ENCODE peak calls at places on chromosomes 5 and 9, in five cellular contexts. V, A, I, L and R are unnamed samples.

GRCh38 chr9:124454791-124455443 is 4.7 kb downstream of the ADGRD2 start:
- DNase-seq in A (no peak), V (no peak), L (no peak), I (no peak), R (no peak)

GRCh38 chr5:32388429-32389111 is 56.0 kb downstream of the ZFR start:
- DNase-seq in I (no peak), L (no peak), V (peak; percentile 57), A (peak; percentile 69), R (no peak)

GRCh38 chr5:13027886-13028285 is 916.6 kb downstream of the DNAH5 start:
- DNase-seq in I (no peak), L (no peak), V (no peak), A (no peak), R (no peak)

GRCh38 chr5:102764381-102765005 is 9.4 kb downstream of the PAM start:
- DNase-seq in A (no peak), L (no peak), V (no peak), I (no peak), R (no peak)

GRCh38 chr5:134738963-134739661 is 764 bp downstream of the CAMLG start:
- DNase-seq in A (peak; percentile 65), L (no peak), V (peak; percentile 53), I (no peak), R (peak; percentile 70)

GRCh38 chr5:78574731-78575161 is 73.8 kb downstream of the LHFPL2 start:
- DNase-seq in A (peak; percentile 64), I (no peak), V (peak; percentile 81), L (no peak), R (no peak)

GRCh38 chr5:115977988-115978387 is 15.7 kb downstream of the LVRN start:
- DNase-seq in V (peak; percentile 89), I (no peak), A (peak; percentile 90), L (no peak), R (no peak)

GRCh38 chr9:89701221-89701798 is 96.5 kb downstream of the GADD45G start:
- DNase-seq in L (no peak), I (no peak), A (no peak), V (no peak), R (no peak)

GRCh38 chr9:87725900-87726709 is at the start of gene CTSL:
- DNase-seq in A (peak; percentile 90), I (peak; percentile 85), L (peak; percentile 95), V (peak; percentile 84), R (peak; percentile 91)

GRCh38 chr9:73020877-73021276 is 68.0 kb upstream of the ALDH1A1 start:
- DNase-seq in A (no peak), V (no peak), L (no peak), I (no peak), R (no peak)

GRCh38 chr5:104793452-104794120 is 1231.0 kb upstream of the NUDT12 start:
- DNase-seq in L (no peak), V (no peak), A (no peak), I (no peak), R (no peak)

GRCh38 chr9:136485651-136486050 is 2.8 kb upstream of the SEC16A start:
- DNase-seq in I (peak; percentile 52), V (no peak), L (no peak), A (no peak), R (no peak)

GRCh38 chr5:138869038-138869437 is 6.1 kb downstream of the LRRTM2 start:
- DNase-seq in L (no peak), V (no peak), A (no peak), I (no peak), R (no peak)

GRCh38 chr5:139046551-139046950 is 151.6 kb downstream of the SIL1 start:
- DNase-seq in V (peak; percentile 29), L (no peak), A (peak; percentile 52), I (no peak), R (no peak)

GRCh38 chr5:3597002-3597726 is 1.5 kb downstream of the IRX1 start:
- DNase-seq in L (no peak), V (peak; percentile 48), I (no peak), A (no peak), R (no peak)

GRCh38 chr5:177608243-177609075 is 8.5 kb downstream of the B4GALT7 start:
- DNase-seq in A (no peak), I (no peak), V (no peak), L (no peak), R (peak; percentile 77)

GRCh38 chr9:86324308-86324707 is 29.9 kb downstream of the TUT7 start:
- DNase-seq in A (peak; percentile 94), L (no peak), V (peak; percentile 64), I (no peak), R (no peak)

GRCh38 chr5:158880514-158881001 is 219.2 kb downstream of the EBF1 start:
- DNase-seq in I (no peak), A (peak; percentile 56), L (no peak), V (no peak), R (no peak)

DNA sequence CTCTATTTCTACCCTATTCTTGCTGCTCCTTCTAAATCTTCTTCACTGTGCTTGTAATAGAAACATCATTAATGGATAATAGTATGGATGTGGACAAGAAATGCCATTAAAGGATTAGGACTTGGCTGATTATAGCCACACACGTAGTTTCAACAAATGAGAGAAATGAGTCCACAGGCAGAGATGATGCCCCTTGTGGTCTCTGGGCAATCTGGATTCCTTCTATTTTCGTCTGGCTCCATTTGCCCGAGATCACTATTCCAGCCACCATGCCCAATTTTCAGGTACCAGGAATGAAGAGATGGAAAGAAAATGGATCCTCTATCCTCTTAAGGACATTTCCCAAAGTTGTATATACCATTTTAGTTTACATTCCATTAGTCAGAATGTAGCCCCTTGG is 13.2 kb downstream of the VLDLR start:
- DNase-seq in L (no peak), A (no peak), V (no peak), I (no peak), R (no peak)
- TF ChIP-seq CTCF in L (no peak), A (no peak), V (no peak), I (no peak), R (no peak)

GRCh38 chr9:95807326-95807947 is 68.1 kb upstream of the ERCC6L2 start:
- DNase-seq in V (no peak), I (peak; percentile 38), A (peak; percentile 90), L (peak; percentile 34), R (no peak)

GRCh38 chr9:95808001-95808400 is 67.5 kb upstream of the ERCC6L2 start:
- DNase-seq in V (peak; percentile 24), A (peak; percentile 70), I (no peak), L (no peak), R (no peak)

GRCh38 chr9:95809686-95810085 is 65.8 kb upstream of the ERCC6L2 start:
- DNase-seq in L (no peak), I (no peak), A (no peak), V (no peak), R (no peak)

GRCh38 chr9:95810814-95811213 is 64.7 kb upstream of the ERCC6L2 start:
- DNase-seq in A (no peak), L (no peak), I (no peak), V (no peak), R (no peak)

DNA sequence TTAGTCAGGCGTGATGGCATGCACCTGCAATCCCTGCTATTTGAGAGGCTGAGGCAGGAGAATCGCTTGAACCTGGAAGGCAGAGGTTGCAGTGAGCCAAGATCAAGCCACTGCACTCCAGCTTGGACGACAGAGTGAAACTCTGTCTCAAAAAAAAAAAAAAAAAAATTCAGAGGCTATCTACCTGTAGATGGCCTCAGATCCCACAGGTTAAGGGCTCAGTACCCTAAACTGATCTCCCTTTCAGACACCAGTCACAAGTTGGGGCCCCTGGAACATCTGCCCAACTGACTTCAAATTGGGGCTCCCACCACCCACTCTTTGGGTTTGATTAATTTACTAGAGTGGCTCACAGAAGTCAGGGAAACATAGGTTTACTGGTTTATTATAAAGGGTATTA is 65.4 kb upstream of the ERCC6L2 start:
- DNase-seq in I (no peak), V (no peak), L (no peak), A (no peak), R (no peak)
- TF ChIP-seq CTCF in I (no peak), V (no peak), L (no peak), A (no peak), R (no peak)

GRCh38 chr9:91419222-91420191 is 4.1 kb downstream of the NFIL3 start:
- DNase-seq in I (peak; percentile 53), L (peak; percentile 81), A (peak; percentile 99), V (peak; percentile 94), R (peak; percentile 77)

GRCh38 chr9:91420471-91421021 is 3.1 kb downstream of the NFIL3 start:
- DNase-seq in L (no peak), V (peak; percentile 52), A (peak; percentile 39), I (no peak), R (peak; percentile 21)

GRCh38 chr9:91422832-91423711 is 560 bp downstream of the NFIL3 start:
- DNase-seq in V (peak; percentile 77), I (peak; percentile 63), A (peak; percentile 82), L (peak; percentile 85), R (peak; percentile 86)

GRCh38 chr9:91421987-91422765 is 1.5 kb downstream of the NFIL3 start:
- DNase-seq in V (peak; percentile 71), L (peak; percentile 43), A (peak; percentile 57), I (no peak), R (peak; percentile 7)

DNA sequence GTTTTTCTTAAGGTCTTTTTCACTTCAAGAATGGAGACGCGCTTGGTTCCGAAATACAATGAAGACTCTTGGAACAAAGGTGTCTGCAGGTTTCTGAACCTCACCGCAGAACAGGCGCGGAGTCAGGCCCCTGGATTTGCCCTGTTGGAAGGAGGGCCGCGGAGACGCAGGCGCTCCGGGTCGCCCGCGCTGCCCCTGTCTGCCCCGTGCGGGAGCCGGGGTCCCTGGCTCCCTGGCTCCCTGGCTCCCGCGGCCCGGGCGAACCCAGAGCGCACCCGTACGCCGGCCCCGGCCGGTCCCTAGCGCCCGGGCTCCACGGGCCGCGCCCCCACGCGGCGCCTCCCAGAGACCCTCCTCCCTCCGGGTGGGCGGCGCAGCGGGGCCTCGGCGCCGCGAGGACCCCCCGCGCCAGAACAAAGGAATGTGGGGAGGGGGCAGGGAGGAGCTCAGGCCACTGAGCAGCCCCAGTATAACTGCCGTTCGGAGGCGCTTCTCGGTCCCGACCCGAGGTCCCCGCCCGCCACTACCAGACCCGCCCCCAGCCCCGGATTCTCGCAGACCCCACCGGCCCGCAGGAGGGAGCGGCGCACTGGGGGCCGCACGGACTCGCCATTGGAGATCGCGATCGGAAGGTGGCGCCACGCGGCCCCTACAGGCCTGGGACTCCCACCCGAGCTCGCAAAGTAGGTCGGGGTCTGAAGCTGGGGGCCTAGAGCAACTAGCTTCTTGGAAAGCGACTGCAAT is 2.4 kb downstream of the NFIL3 start:
- DNase-seq in L (no peak), V (peak; percentile 42), A (peak; percentile 64), I (no peak), R (peak; percentile 84)
- TF ChIP-seq CTCF in L (no peak), V (peak; percentile 51), A (peak; percentile 59), I (no peak), R (peak; percentile 61)

DNA sequence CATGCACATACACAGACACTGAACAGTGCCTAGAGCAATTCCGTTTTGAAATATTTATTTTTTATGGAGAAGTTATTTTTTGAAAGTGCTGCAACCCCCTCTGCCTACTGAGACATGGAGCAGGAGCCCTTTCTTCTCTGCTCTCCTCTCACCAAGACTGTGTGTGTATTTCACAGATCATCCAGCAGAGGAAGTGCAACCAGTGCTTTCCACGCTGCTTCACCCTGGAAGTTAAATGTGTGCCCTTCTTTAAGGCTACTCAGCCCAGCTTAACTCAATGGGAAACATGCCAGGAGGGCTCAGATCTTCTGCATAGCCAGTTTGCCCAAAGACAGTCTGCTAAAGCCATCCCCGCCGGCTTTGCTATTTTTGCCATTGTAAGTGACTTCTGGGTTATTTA is 606.3 kb downstream of the TLE1 start:
- DNase-seq in A (peak; percentile 52), I (no peak), V (peak; percentile 38), L (no peak), R (no peak)
- TF ChIP-seq CTCF in A (peak; percentile 61), I (no peak), V (peak; percentile 14), L (no peak), R (peak; percentile 36)

GRCh38 chr5:52007230-52007858 is 624.1 kb downstream of the ISL1 start:
- DNase-seq in L (no peak), I (no peak), A (peak; percentile 51), V (peak; percentile 22), R (no peak)
- TF ChIP-seq CTCF in L (no peak), I (peak; percentile 76), A (peak; percentile 65), V (peak; percentile 52), R (peak; percentile 73)

GRCh38 chr5:146622391-146622790 is 106.4 kb upstream of the GPR151 start:
- DNase-seq in L (no peak), A (peak; percentile 9), I (no peak), V (peak; percentile 21), R (no peak)
- TF ChIP-seq CTCF in L (no peak), A (peak; percentile 49), I (no peak), V (no peak), R (peak; percentile 24)